ENCODE peak calls at places on chromosome 11, in seven cellular contexts. K is H7; T is NB4; H is CD8-positive, alpha-beta T cell; U is stomach; X is right lobe of liver; A is NT2/D1. F is an unnamed sample.

GRCh38 chr11:126434950-126435335 is 79.5 kb downstream of the ST3GAL4 start:
- DNase-seq in K (peak), T (peak), H (no peak), U (no peak), X (no peak), A (peak), F (no peak)

GRCh38 chr11:111320728-111321568 is 22.6 kb downstream of the POU2AF3 start:
- DNase-seq in K (no peak), T (no peak), H (no peak), U (peak), X (peak), A (no peak), F (no peak)

GRCh38 chr11:79026803-79027445 is 413.9 kb downstream of the TENM4 start:
- DNase-seq in K (no peak), T (peak), H (no peak), U (no peak), X (no peak), A (no peak), F (no peak)

GRCh38 chr11:131033151-131033651 is 116.9 kb upstream of the SNX19 start:
- DNase-seq in K (no peak), T (peak), H (no peak), U (no peak), X (no peak), A (no peak), F (no peak)

GRCh38 chr11:33258631-33259184 is 1.5 kb downstream of the HIPK3 start:
- DNase-seq in K (no peak), T (no peak), H (no peak), U (no peak), X (no peak), A (no peak), F (no peak)

GRCh38 chr11:6725386-6725896 is 42.3 kb upstream of the MRPL17 start:
- DNase-seq in K (no peak), T (no peak), H (no peak), U (no peak), X (no peak), A (no peak), F (no peak)

GRCh38 chr11:46120711-46121327 is 435 bp downstream of the PHF21A start:
- DNase-seq in K (peak), T (peak), H (no peak), U (peak), X (peak), A (peak), F (peak)

GRCh38 chr11:114399903-114400221 is 449 bp downstream of the C11orf71 start:
- DNase-seq in K (peak), T (no peak), H (no peak), U (peak), X (no peak), A (peak), F (peak)

GRCh38 chr11:63884191-63884590 is 32.8 kb downstream of the RCOR2 start:
- DNase-seq in K (no peak), T (no peak), H (no peak), U (no peak), X (no peak), A (no peak), F (no peak)

GRCh38 chr11:63504933-63505586 is 824 bp upstream of the LGALS12 start:
- DNase-seq in K (peak), T (peak), H (no peak), U (peak), X (peak), A (no peak), F (no peak)

GRCh38 chr11:55401011-55401410 is 33.2 kb downstream of the OR4A15 start:
- DNase-seq in K (no peak), T (no peak), H (no peak), U (no peak), X (no peak), A (peak), F (no peak)

GRCh38 chr11:77547863-77548551 is 41.7 kb upstream of the AQP11 start:
- DNase-seq in K (peak), T (peak), H (no peak), U (no peak), X (no peak), A (peak), F (peak)

GRCh38 chr11:125182522-125182921 is 18.0 kb downstream of the PKNOX2 start:
- DNase-seq in K (no peak), T (no peak), H (no peak), U (no peak), X (peak), A (no peak), F (no peak)

GRCh38 chr11:33692013-33692504 is 8.6 kb downstream of the C11orf91 start:
- DNase-seq in K (no peak), T (no peak), H (no peak), U (peak), X (no peak), A (no peak), F (no peak)

GRCh38 chr11:46075168-46075567 is 46.1 kb downstream of the PHF21A start:
- DNase-seq in K (no peak), T (no peak), H (no peak), U (no peak), X (no peak), A (no peak), F (no peak)

GRCh38 chr11:2788751-2789140 is 89.0 kb upstream of the KCNQ1OT1 start:
- DNase-seq in K (no peak), T (no peak), H (no peak), U (peak), X (no peak), A (no peak), F (no peak)

GRCh38 chr11:8368772-8369171 is 105.1 kb upstream of the LMO1 start:
- DNase-seq in K (no peak), T (no peak), H (no peak), U (no peak), X (no peak), A (no peak), F (no peak)

GRCh38 chr11:27471588-27472397 is 797 bp downstream of the LGR4 start:
- DNase-seq in K (peak), T (peak), H (no peak), U (peak), X (peak), A (no peak), F (no peak)

GRCh38 chr11:45355706-45356041 is 69.5 kb upstream of the SYT13 start:
- DNase-seq in K (no peak), T (no peak), H (no peak), U (peak), X (no peak), A (no peak), F (no peak)

GRCh38 chr11:102654761-102655160 is 29.6 kb upstream of the MMP20 start:
- DNase-seq in K (no peak), T (no peak), H (no peak), U (no peak), X (no peak), A (no peak), F (no peak)

GRCh38 chr11:129610125-129610524 is 205.5 kb upstream of the TMEM45B start:
- DNase-seq in K (no peak), T (no peak), H (no peak), U (no peak), X (no peak), A (no peak), F (no peak)

GRCh38 chr11:134391656-134392055 is 20.4 kb downstream of the B3GAT1 start:
- DNase-seq in K (no peak), T (no peak), H (no peak), U (no peak), X (no peak), A (no peak), F (no peak)

GRCh38 chr11:130003717-130004001 is 1.0 kb upstream of the PRDM10 start:
- DNase-seq in K (no peak), T (no peak), H (no peak), U (no peak), X (peak), A (no peak), F (no peak)

GRCh38 chr11:68649851-68650555 is 34.3 kb upstream of the GAL start:
- DNase-seq in K (peak), T (no peak), H (no peak), U (no peak), X (no peak), A (no peak), F (no peak)

GRCh38 chr11:132874638-132875037 is 657.7 kb downstream of the OPCML start:
- DNase-seq in K (no peak), T (no peak), H (no peak), U (no peak), X (no peak), A (no peak), F (no peak)

GRCh38 chr11:124736738-124737137 is 3.0 kb upstream of the NRGN start:
- DNase-seq in K (no peak), T (peak), H (no peak), U (no peak), X (no peak), A (no peak), F (no peak)

GRCh38 chr11:33638608-33639007 is 62.0 kb downstream of the C11orf91 start:
- DNase-seq in K (no peak), T (no peak), H (no peak), U (no peak), X (no peak), A (no peak), F (no peak)

GRCh38 chr11:128180446-128181089 is 406.8 kb downstream of the ETS1 start:
- DNase-seq in K (no peak), T (no peak), H (no peak), U (no peak), X (no peak), A (no peak), F (no peak)

GRCh38 chr11:31645747-31646146 is 136.2 kb downstream of the ELP4 start:
- DNase-seq in K (no peak), T (no peak), H (no peak), U (no peak), X (no peak), A (no peak), F (no peak)

GRCh38 chr11:8247312-8247711 is 16.4 kb downstream of the LMO1 start:
- DNase-seq in K (peak), T (peak), H (no peak), U (peak), X (peak), A (no peak), F (no peak)

GRCh38 chr11:126072141-126072741 is 9.6 kb upstream of the CDON start:
- DNase-seq in K (no peak), T (no peak), H (no peak), U (no peak), X (no peak), A (no peak), F (no peak)

GRCh38 chr11:111438168-111438567 is 59.1 kb upstream of the POU2AF1 start:
- DNase-seq in K (no peak), T (no peak), H (no peak), U (no peak), X (no peak), A (no peak), F (no peak)

GRCh38 chr11:47052165-47052564 is 115.6 kb downstream of the CSTPP1 start:
- DNase-seq in K (no peak), T (no peak), H (no peak), U (no peak), X (no peak), A (no peak), F (no peak)

GRCh38 chr11:113806403-113806802 is 26.8 kb downstream of the CLDN25 start:
- DNase-seq in K (peak), T (peak), H (no peak), U (no peak), X (no peak), A (peak), F (no peak)

GRCh38 chr11:35289821-35290220 is 129.5 kb downstream of the SLC1A2 start:
- DNase-seq in K (no peak), T (peak), H (no peak), U (no peak), X (no peak), A (no peak), F (no peak)

GRCh38 chr11:8932564-8933180 is at the start of gene C11orf16:
- DNase-seq in K (peak), T (no peak), H (no peak), U (no peak), X (no peak), A (no peak), F (no peak)

GRCh38 chr11:101348786-101349185 is 219.2 kb upstream of the PGR start:
- DNase-seq in K (no peak), T (no peak), H (no peak), U (no peak), X (no peak), A (no peak), F (no peak)

GRCh38 chr11:113532697-113533424 is 57.7 kb upstream of the DRD2 start:
- DNase-seq in K (peak), T (peak), H (peak), U (peak), X (peak), A (peak), F (peak)

GRCh38 chr11:1574256-1575242 is 2.5 kb upstream of the DUSP8 start:
- DNase-seq in K (peak), T (peak), H (peak), U (peak), X (peak), A (no peak), F (no peak)
- H3K4me3 ChIP-seq in K (peak), T (no peak), H (peak), U (peak), X (peak), A (peak), F (no peak)

GRCh38 chr11:65454311-65454695 is 31.7 kb downstream of the NEAT1 start:
- DNase-seq in K (no peak), T (no peak), H (no peak), U (no peak), X (peak), A (no peak), F (no peak)
- H3K4me3 ChIP-seq in K (no peak), T (peak), H (peak), U (peak), X (no peak), A (no peak), F (peak)

GRCh38 chr11:116371146-116371545 is 401.6 kb downstream of the BUD13 start:
- DNase-seq in K (no peak), T (no peak), H (no peak), U (no peak), X (no peak), A (no peak), F (no peak)
- H3K4me3 ChIP-seq in K (no peak), T (no peak), H (no peak), U (no peak), X (no peak), A (no peak), F (no peak)

GRCh38 chr11:16764888-16765287 is 26.4 kb downstream of the C11orf58 start:
- DNase-seq in K (no peak), T (no peak), H (no peak), U (no peak), X (no peak), A (no peak), F (no peak)
- H3K4me3 ChIP-seq in K (no peak), T (no peak), H (no peak), U (no peak), X (no peak), A (no peak), F (no peak)

DNA sequence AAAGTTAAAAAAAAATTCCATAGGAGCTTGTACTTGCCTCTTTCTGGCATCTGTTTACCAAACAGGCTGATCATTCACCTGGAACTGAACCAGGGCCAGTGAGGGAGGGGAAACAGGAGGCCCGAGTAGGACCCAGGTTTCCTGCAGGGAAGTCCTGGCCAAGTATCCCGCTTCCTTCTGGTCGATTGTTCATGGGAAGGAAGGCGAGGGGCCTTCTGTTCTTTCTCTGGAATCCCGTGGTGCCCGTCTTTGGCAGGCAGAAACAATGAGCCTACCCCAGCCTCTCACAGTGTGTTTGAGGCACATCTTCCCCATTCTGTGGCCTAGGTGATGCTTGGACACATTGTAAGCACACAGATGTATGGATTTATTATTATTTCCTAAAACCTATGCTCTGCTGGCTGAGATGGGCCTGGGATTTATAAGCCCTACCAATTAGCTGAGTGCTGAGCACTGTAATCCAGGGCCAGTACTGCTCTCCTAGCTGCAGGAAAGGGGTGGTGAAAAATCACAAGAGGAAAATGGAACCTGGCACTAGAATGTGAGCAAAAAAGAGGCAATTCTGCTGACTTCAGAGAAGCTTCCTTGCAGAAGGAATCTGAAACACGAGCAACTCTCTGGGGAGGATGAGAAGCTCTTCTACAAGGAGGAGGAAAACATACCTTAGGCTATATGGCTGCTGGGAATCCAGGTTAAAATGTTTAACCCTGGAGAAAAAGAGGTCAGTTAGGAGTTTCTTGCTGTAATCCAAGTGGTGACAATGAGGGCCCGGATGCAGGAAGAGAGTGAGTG is 53.5 kb downstream of the PRR5L start:
- DNase-seq in K (no peak), T (no peak), H (no peak), U (no peak), X (no peak), A (no peak), F (no peak)
- H3K4me3 ChIP-seq in K (no peak), T (no peak), H (no peak), U (no peak), X (no peak), A (no peak), F (no peak)

GRCh38 chr11:64996710-64997380 is at the start of gene BATF2:
- DNase-seq in K (peak), T (peak), H (no peak), U (peak), X (peak), A (peak), F (no peak)
- H3K4me3 ChIP-seq in K (no peak), T (no peak), H (no peak), U (peak), X (peak), A (no peak), F (no peak)

GRCh38 chr11:94513091-94513490 is 830 bp downstream of the C11orf97 start:
- DNase-seq in K (no peak), T (peak), H (no peak), U (no peak), X (no peak), A (no peak), F (no peak)
- H3K4me3 ChIP-seq in K (no peak), T (peak), H (no peak), U (no peak), X (no peak), A (no peak), F (no peak)

DNA sequence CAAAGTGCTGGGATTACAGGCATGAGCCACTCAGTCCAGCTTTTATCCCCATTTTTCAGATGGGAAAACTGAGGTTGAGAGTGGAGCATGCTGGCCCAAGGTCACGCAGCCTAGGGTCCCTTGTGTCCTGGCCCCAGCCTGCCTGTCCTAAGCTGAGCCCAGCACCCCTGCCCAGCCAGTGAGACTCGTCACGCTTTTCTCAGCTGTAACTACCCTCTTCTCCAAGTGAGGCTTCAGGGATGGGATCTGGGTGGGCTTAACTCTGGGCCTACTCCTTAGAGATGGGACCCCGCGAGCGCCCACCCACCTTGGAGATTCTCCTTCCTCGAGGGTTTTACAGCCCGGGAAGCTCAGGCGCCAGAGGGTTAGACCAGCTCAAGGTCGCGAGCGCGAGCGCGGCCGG is 390 bp upstream of the TMEM151A start:
- DNase-seq in K (no peak), T (no peak), H (no peak), U (no peak), X (no peak), A (no peak), F (no peak)
- H3K4me3 ChIP-seq in K (peak), T (no peak), H (no peak), U (peak), X (no peak), A (peak), F (peak)